ENCODE peak calls at places on chromosome 18, in seven cellular contexts. One of them, this sample, is unnamed. For H3K27me3, the result is how much of the 10 kb centered on the place peaks cover.

GRCh38 chr18:58258707-58259342 is 214.8 kb downstream of the NEDD4L start:
- DNase-seq in CD8-positive, alpha-beta T cell: no peak
- DNase-seq in A673: no peak
- DNase-seq in body of pancreas: no peak
- DNase-seq in mesenchymal stem cell: no peak
- DNase-seq in tibial nerve: no peak
- DNase-seq in colonic mucosa: no peak
- DNase-seq in this sample: no peak

GRCh38 chr18:21534327-21534726 is 66.2 kb downstream of the ESCO1 start:
- DNase-seq in CD8-positive, alpha-beta T cell: no peak
- DNase-seq in A673: no peak
- DNase-seq in body of pancreas: no peak
- DNase-seq in mesenchymal stem cell: no peak
- DNase-seq in tibial nerve: no peak
- DNase-seq in colonic mucosa: no peak
- DNase-seq in this sample: no peak

GRCh38 chr18:58338961-58339722 is 289.7 kb downstream of the ALPK2 start:
- DNase-seq in CD8-positive, alpha-beta T cell: no peak
- DNase-seq in A673: peak
- DNase-seq in body of pancreas: peak
- DNase-seq in mesenchymal stem cell: peak
- DNase-seq in tibial nerve: no peak
- DNase-seq in colonic mucosa: no peak
- DNase-seq in this sample: no peak

GRCh38 chr18:68549257-68549871 is 165.5 kb downstream of the TMX3 start:
- DNase-seq in CD8-positive, alpha-beta T cell: no peak
- DNase-seq in A673: no peak
- DNase-seq in body of pancreas: no peak
- DNase-seq in mesenchymal stem cell: peak
- DNase-seq in tibial nerve: no peak
- DNase-seq in colonic mucosa: no peak
- DNase-seq in this sample: no peak

GRCh38 chr18:867257-867656 is 37.4 kb upstream of the ADCYAP1 start:
- DNase-seq in CD8-positive, alpha-beta T cell: no peak
- DNase-seq in A673: no peak
- DNase-seq in body of pancreas: no peak
- DNase-seq in mesenchymal stem cell: no peak
- DNase-seq in tibial nerve: no peak
- DNase-seq in colonic mucosa: no peak
- DNase-seq in this sample: no peak

GRCh38 chr18:44945847-44946490 is 265.3 kb downstream of the SETBP1 start:
- DNase-seq in CD8-positive, alpha-beta T cell: no peak
- DNase-seq in A673: no peak
- DNase-seq in body of pancreas: no peak
- DNase-seq in mesenchymal stem cell: no peak
- DNase-seq in tibial nerve: no peak
- DNase-seq in colonic mucosa: no peak
- DNase-seq in this sample: no peak

GRCh38 chr18:48295586-48296311 is 113.4 kb downstream of the ZBTB7C start:
- DNase-seq in CD8-positive, alpha-beta T cell: peak
- DNase-seq in A673: no peak
- DNase-seq in body of pancreas: no peak
- DNase-seq in mesenchymal stem cell: peak
- DNase-seq in tibial nerve: no peak
- DNase-seq in colonic mucosa: no peak
- DNase-seq in this sample: no peak

GRCh38 chr18:44241041-44241440 is 439.6 kb upstream of the SETBP1 start:
- DNase-seq in CD8-positive, alpha-beta T cell: no peak
- DNase-seq in A673: no peak
- DNase-seq in body of pancreas: no peak
- DNase-seq in mesenchymal stem cell: no peak
- DNase-seq in tibial nerve: no peak
- DNase-seq in colonic mucosa: no peak
- DNase-seq in this sample: no peak

GRCh38 chr18:44764863-44765262 is 84.2 kb downstream of the SETBP1 start:
- DNase-seq in CD8-positive, alpha-beta T cell: no peak
- DNase-seq in A673: no peak
- DNase-seq in body of pancreas: no peak
- DNase-seq in mesenchymal stem cell: no peak
- DNase-seq in tibial nerve: no peak
- DNase-seq in colonic mucosa: no peak
- DNase-seq in this sample: no peak

GRCh38 chr18:24176727-24177416 is 38.0 kb downstream of the CABYR start:
- DNase-seq in CD8-positive, alpha-beta T cell: no peak
- DNase-seq in A673: peak
- DNase-seq in body of pancreas: peak
- DNase-seq in mesenchymal stem cell: peak
- DNase-seq in tibial nerve: peak
- DNase-seq in colonic mucosa: peak
- DNase-seq in this sample: no peak

GRCh38 chr18:52326001-52326400 is 14.0 kb upstream of the DCC start:
- DNase-seq in CD8-positive, alpha-beta T cell: no peak
- DNase-seq in A673: peak
- DNase-seq in body of pancreas: no peak
- DNase-seq in mesenchymal stem cell: peak
- DNase-seq in tibial nerve: no peak
- DNase-seq in colonic mucosa: no peak
- DNase-seq in this sample: no peak

GRCh38 chr18:47370052-47370451 is 118.6 kb upstream of the SKOR2 start:
- DNase-seq in CD8-positive, alpha-beta T cell: no peak
- DNase-seq in A673: no peak
- DNase-seq in body of pancreas: no peak
- DNase-seq in mesenchymal stem cell: no peak
- DNase-seq in tibial nerve: no peak
- DNase-seq in colonic mucosa: no peak
- DNase-seq in this sample: no peak

GRCh38 chr18:36496022-36496421 is 198.5 kb downstream of the FHOD3 start:
- DNase-seq in CD8-positive, alpha-beta T cell: no peak
- DNase-seq in A673: no peak
- DNase-seq in body of pancreas: no peak
- DNase-seq in mesenchymal stem cell: no peak
- DNase-seq in tibial nerve: no peak
- DNase-seq in colonic mucosa: no peak
- DNase-seq in this sample: no peak

GRCh38 chr18:36534154-36534688 is 236.7 kb downstream of the FHOD3 start:
- DNase-seq in CD8-positive, alpha-beta T cell: no peak
- DNase-seq in A673: no peak
- DNase-seq in body of pancreas: no peak
- DNase-seq in mesenchymal stem cell: no peak
- DNase-seq in tibial nerve: no peak
- DNase-seq in colonic mucosa: no peak
- DNase-seq in this sample: no peak

GRCh38 chr18:46283895-46284295 is 179.7 kb downstream of the HAUS1 start:
- DNase-seq in CD8-positive, alpha-beta T cell: no peak
- DNase-seq in A673: no peak
- DNase-seq in body of pancreas: no peak
- DNase-seq in mesenchymal stem cell: no peak
- DNase-seq in tibial nerve: no peak
- DNase-seq in colonic mucosa: no peak
- DNase-seq in this sample: no peak

GRCh38 chr18:77052656-77053309 is 79.8 kb downstream of the MBP start:
- DNase-seq in CD8-positive, alpha-beta T cell: no peak
- DNase-seq in A673: no peak
- DNase-seq in body of pancreas: no peak
- DNase-seq in mesenchymal stem cell: no peak
- DNase-seq in tibial nerve: no peak
- DNase-seq in colonic mucosa: no peak
- DNase-seq in this sample: no peak

GRCh38 chr18:9804517-9805104 is 81.2 kb upstream of the TXNDC2 start:
- DNase-seq in CD8-positive, alpha-beta T cell: no peak
- DNase-seq in A673: no peak
- DNase-seq in body of pancreas: no peak
- DNase-seq in mesenchymal stem cell: no peak
- DNase-seq in tibial nerve: no peak
- DNase-seq in colonic mucosa: no peak
- DNase-seq in this sample: no peak

DNA sequence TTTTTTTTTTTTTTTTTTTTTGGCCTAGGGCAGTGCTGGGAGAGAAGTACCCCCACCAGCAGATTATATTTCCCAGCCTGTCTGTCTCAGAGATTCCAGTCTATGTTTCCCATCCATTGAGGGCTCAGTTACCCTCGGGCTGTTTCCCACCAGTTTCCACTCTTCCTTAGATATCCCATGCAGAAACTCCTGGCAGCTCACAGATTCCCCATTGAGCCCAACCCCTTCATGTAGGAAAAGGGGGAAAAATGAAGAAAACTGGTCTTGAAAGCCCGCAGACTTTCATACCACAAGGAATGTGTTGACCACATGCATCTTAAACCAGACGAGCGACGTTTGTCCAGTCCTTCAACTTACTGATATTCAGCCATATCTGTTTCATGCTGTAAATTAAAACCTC is 15.2 kb downstream of the ASXL3 start:
- DNase-seq in CD8-positive, alpha-beta T cell: no peak
- DNase-seq in A673: no peak
- DNase-seq in body of pancreas: no peak
- DNase-seq in mesenchymal stem cell: no peak
- DNase-seq in tibial nerve: no peak
- DNase-seq in colonic mucosa: no peak
- DNase-seq in this sample: no peak
- H3K27me3 ChIP-seq in CD8-positive, alpha-beta T cell: under half
- H3K27me3 ChIP-seq in A673: under half
- H3K27me3 ChIP-seq in body of pancreas: under half
- H3K27me3 ChIP-seq in mesenchymal stem cell: under half
- H3K27me3 ChIP-seq in tibial nerve: under half
- H3K27me3 ChIP-seq in colonic mucosa: under half
- H3K27me3 ChIP-seq in this sample: under half

DNA sequence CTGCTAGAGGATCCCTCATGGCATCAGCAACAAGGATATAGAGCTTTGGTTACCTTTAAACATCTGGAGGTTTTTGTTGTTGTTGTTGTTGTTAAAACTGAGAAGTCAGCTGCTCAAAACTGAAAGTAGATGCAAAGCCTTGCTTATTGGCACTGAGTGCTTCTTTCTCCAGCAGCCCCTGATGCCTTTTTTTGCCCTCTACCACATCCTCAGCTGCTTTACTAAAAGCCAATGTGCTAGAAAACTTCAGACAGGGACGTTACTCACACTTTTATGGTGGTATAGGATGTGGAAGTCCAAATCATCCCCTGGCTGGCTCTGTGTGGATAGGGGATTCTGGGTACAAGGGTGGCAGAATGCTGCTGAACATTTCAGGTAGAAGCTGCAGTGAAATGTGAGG is 78.3 kb upstream of the CHST9 start:
- DNase-seq in CD8-positive, alpha-beta T cell: no peak
- DNase-seq in A673: no peak
- DNase-seq in body of pancreas: no peak
- DNase-seq in mesenchymal stem cell: no peak
- DNase-seq in tibial nerve: no peak
- DNase-seq in colonic mucosa: no peak
- DNase-seq in this sample: no peak
- H3K27me3 ChIP-seq in CD8-positive, alpha-beta T cell: under half
- H3K27me3 ChIP-seq in A673: under half
- H3K27me3 ChIP-seq in body of pancreas: under half
- H3K27me3 ChIP-seq in mesenchymal stem cell: under half
- H3K27me3 ChIP-seq in tibial nerve: under half
- H3K27me3 ChIP-seq in colonic mucosa: under half
- H3K27me3 ChIP-seq in this sample: under half

GRCh38 chr18:13625355-13625754 is 101.0 kb downstream of the FAM210A start:
- DNase-seq in CD8-positive, alpha-beta T cell: no peak
- DNase-seq in A673: no peak
- DNase-seq in body of pancreas: no peak
- DNase-seq in mesenchymal stem cell: no peak
- DNase-seq in tibial nerve: no peak
- DNase-seq in colonic mucosa: no peak
- DNase-seq in this sample: no peak

GRCh38 chr18:13628211-13628610 is 98.1 kb downstream of the FAM210A start:
- DNase-seq in CD8-positive, alpha-beta T cell: no peak
- DNase-seq in A673: no peak
- DNase-seq in body of pancreas: no peak
- DNase-seq in mesenchymal stem cell: no peak
- DNase-seq in tibial nerve: no peak
- DNase-seq in colonic mucosa: no peak
- DNase-seq in this sample: no peak

GRCh38 chr18:13625843-13626543 is 100.4 kb downstream of the FAM210A start:
- DNase-seq in CD8-positive, alpha-beta T cell: no peak
- DNase-seq in A673: no peak
- DNase-seq in body of pancreas: no peak
- DNase-seq in mesenchymal stem cell: no peak
- DNase-seq in tibial nerve: no peak
- DNase-seq in colonic mucosa: no peak
- DNase-seq in this sample: no peak

GRCh38 chr18:13626544-13626908 is 99.8 kb downstream of the FAM210A start:
- DNase-seq in CD8-positive, alpha-beta T cell: no peak
- DNase-seq in A673: no peak
- DNase-seq in body of pancreas: no peak
- DNase-seq in mesenchymal stem cell: no peak
- DNase-seq in tibial nerve: no peak
- DNase-seq in colonic mucosa: no peak
- DNase-seq in this sample: no peak

DNA sequence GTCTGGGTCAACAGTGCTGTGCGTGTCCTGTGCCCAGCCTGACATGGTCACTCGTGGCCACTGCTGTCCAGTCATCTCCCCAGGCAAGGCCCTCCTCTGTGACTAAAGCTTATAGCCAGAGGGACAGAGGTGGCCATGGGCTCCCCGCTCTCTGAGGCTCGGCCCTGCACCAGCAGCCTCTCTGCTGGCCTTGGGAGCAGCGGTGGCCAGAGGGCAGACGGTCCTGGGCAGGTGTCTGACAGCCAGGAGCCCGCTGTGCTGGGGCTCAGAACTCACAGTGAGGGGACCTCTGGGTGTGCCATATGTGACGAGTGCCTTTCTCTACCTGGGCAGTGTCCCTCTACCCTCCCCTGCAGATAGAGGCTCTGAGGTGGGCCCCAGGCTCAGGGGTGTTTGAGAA is 98.7 kb downstream of the FAM210A start:
- DNase-seq in CD8-positive, alpha-beta T cell: no peak
- DNase-seq in A673: no peak
- DNase-seq in body of pancreas: no peak
- DNase-seq in mesenchymal stem cell: no peak
- DNase-seq in tibial nerve: no peak
- DNase-seq in colonic mucosa: no peak
- DNase-seq in this sample: no peak
- H3K27me3 ChIP-seq in CD8-positive, alpha-beta T cell: under half
- H3K27me3 ChIP-seq in A673: under half
- H3K27me3 ChIP-seq in body of pancreas: under half
- H3K27me3 ChIP-seq in mesenchymal stem cell: under half
- H3K27me3 ChIP-seq in tibial nerve: under half
- H3K27me3 ChIP-seq in colonic mucosa: under half
- H3K27me3 ChIP-seq in this sample: under half

DNA sequence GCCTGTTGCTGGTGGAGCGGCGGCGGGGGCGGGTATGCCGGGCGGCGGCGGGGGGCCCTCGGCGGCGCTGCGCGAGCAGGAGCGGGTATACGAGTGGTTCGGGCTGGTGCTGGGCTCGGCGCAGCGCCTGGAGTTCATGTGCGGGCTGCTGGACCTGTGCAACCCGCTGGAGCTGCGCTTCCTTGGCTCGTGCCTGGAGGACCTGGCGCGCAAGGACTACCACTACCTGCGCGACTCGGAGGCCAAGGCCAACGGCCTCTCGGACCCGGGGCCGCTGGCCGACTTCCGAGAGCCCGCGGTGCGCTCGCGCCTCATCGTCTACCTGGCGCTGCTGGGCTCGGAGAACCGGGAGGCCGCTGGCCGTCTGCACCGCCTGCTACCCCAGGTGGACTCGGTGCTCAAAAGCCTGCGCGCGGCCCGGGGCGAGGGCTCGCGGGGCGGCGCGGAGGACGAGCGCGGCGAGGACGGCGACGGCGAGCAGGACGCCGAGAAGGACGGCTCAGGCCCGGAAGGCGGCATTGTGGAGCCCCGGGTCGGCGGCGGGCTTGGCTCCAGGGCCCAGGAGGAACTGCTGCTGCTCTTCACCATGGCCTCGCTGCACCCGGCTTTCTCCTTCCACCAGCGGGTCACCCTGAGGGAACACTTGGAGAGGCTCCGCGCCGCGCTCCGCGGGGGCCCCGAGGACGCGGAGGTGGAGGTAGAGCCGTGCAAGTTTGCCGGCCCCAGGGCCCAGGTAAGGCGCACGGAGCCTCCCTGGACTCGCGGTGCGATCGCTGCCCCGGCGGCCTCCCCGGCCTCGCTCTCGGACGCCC is 1.0 kb downstream of the ZCCHC2 start:
- DNase-seq in CD8-positive, alpha-beta T cell: peak
- DNase-seq in A673: peak
- DNase-seq in body of pancreas: peak
- DNase-seq in mesenchymal stem cell: peak
- DNase-seq in tibial nerve: peak
- DNase-seq in colonic mucosa: peak
- DNase-seq in this sample: peak
- H3K27me3 ChIP-seq in CD8-positive, alpha-beta T cell: under half
- H3K27me3 ChIP-seq in A673: under half
- H3K27me3 ChIP-seq in body of pancreas: under half
- H3K27me3 ChIP-seq in mesenchymal stem cell: under half
- H3K27me3 ChIP-seq in tibial nerve: under half
- H3K27me3 ChIP-seq in colonic mucosa: under half
- H3K27me3 ChIP-seq in this sample: under half